ENCODE peak calls at places on chromosomes 3 and 15, in six cellular contexts. One of them, this sample, is unnamed.

GRCh38 chr3:65667963-65668362 is 370.8 kb downstream of the MAGI1 start:
- DNase-seq in CD4-positive, alpha-beta T cell: no peak
- DNase-seq in nephron progenitor cell: no peak
- DNase-seq in GM06990: no peak
- DNase-seq in suprapubic skin: no peak
- DNase-seq in endothelial cell of umbilical vein: no peak
- DNase-seq in this sample: no peak

GRCh38 chr3:12752111-12752510 is 6.9 kb downstream of the TMEM40 start:
- DNase-seq in GM06990: no peak
- DNase-seq in suprapubic skin: no peak
- DNase-seq in CD4-positive, alpha-beta T cell: no peak
- DNase-seq in endothelial cell of umbilical vein: no peak
- DNase-seq in nephron progenitor cell: no peak
- DNase-seq in this sample: no peak

GRCh38 chr15:74840851-74841760 is 1.9 kb downstream of the ULK3 start:
- DNase-seq in CD4-positive, alpha-beta T cell: no peak
- DNase-seq in GM06990: no peak
- DNase-seq in nephron progenitor cell: no peak
- DNase-seq in suprapubic skin: no peak
- DNase-seq in endothelial cell of umbilical vein: no peak
- DNase-seq in this sample: no peak

GRCh38 chr3:171776839-171777607 is 33.3 kb downstream of the PLD1 start:
- DNase-seq in endothelial cell of umbilical vein: peak
- DNase-seq in CD4-positive, alpha-beta T cell: no peak
- DNase-seq in nephron progenitor cell: no peak
- DNase-seq in suprapubic skin: no peak
- DNase-seq in GM06990: no peak
- DNase-seq in this sample: peak

GRCh38 chr3:46979958-46980497 is 562 bp downstream of the NBEAL2 start:
- DNase-seq in suprapubic skin: no peak
- DNase-seq in CD4-positive, alpha-beta T cell: no peak
- DNase-seq in endothelial cell of umbilical vein: no peak
- DNase-seq in nephron progenitor cell: peak
- DNase-seq in GM06990: no peak
- DNase-seq in this sample: no peak

GRCh38 chr3:119884161-119884557 is 102.3 kb downstream of the NR1I2 start:
- DNase-seq in suprapubic skin: no peak
- DNase-seq in CD4-positive, alpha-beta T cell: no peak
- DNase-seq in GM06990: no peak
- DNase-seq in endothelial cell of umbilical vein: no peak
- DNase-seq in nephron progenitor cell: no peak
- DNase-seq in this sample: no peak

GRCh38 chr3:36843065-36844051 is 79.0 kb upstream of the DCLK3 start:
- DNase-seq in endothelial cell of umbilical vein: peak
- DNase-seq in suprapubic skin: no peak
- DNase-seq in GM06990: no peak
- DNase-seq in CD4-positive, alpha-beta T cell: peak
- DNase-seq in nephron progenitor cell: peak
- DNase-seq in this sample: peak

GRCh38 chr3:156605686-156606605 is 51.0 kb upstream of the SSR3 start:
- DNase-seq in GM06990: peak
- DNase-seq in nephron progenitor cell: peak
- DNase-seq in endothelial cell of umbilical vein: peak
- DNase-seq in CD4-positive, alpha-beta T cell: no peak
- DNase-seq in suprapubic skin: no peak
- DNase-seq in this sample: no peak

GRCh38 chr15:70517194-70517590 is 246.2 kb downstream of the UACA start:
- DNase-seq in GM06990: no peak
- DNase-seq in CD4-positive, alpha-beta T cell: no peak
- DNase-seq in endothelial cell of umbilical vein: no peak
- DNase-seq in nephron progenitor cell: no peak
- DNase-seq in suprapubic skin: no peak
- DNase-seq in this sample: no peak

GRCh38 chr3:192916455-192917257 is 1.0 kb downstream of the MB21D2 start:
- DNase-seq in endothelial cell of umbilical vein: peak
- DNase-seq in CD4-positive, alpha-beta T cell: no peak
- DNase-seq in suprapubic skin: peak
- DNase-seq in GM06990: peak
- DNase-seq in nephron progenitor cell: peak
- DNase-seq in this sample: peak

GRCh38 chr15:51776952-51777574 is 25.7 kb downstream of the TMOD2 start:
- DNase-seq in CD4-positive, alpha-beta T cell: peak
- DNase-seq in nephron progenitor cell: peak
- DNase-seq in endothelial cell of umbilical vein: peak
- DNase-seq in GM06990: peak
- DNase-seq in suprapubic skin: no peak
- DNase-seq in this sample: peak

GRCh38 chr3:143171141-143171651 is 51.6 kb downstream of the CHST2 start:
- DNase-seq in GM06990: peak
- DNase-seq in endothelial cell of umbilical vein: peak
- DNase-seq in suprapubic skin: no peak
- DNase-seq in CD4-positive, alpha-beta T cell: no peak
- DNase-seq in nephron progenitor cell: no peak
- DNase-seq in this sample: peak

GRCh38 chr3:196569003-196569516 is 600 bp downstream of the FBXO45 start:
- DNase-seq in GM06990: peak
- DNase-seq in suprapubic skin: no peak
- DNase-seq in nephron progenitor cell: no peak
- DNase-seq in CD4-positive, alpha-beta T cell: peak
- DNase-seq in endothelial cell of umbilical vein: peak
- DNase-seq in this sample: peak

GRCh38 chr3:9770276-9770812 is 597 bp upstream of the CAMK1 start:
- DNase-seq in suprapubic skin: peak
- DNase-seq in nephron progenitor cell: no peak
- DNase-seq in CD4-positive, alpha-beta T cell: no peak
- DNase-seq in GM06990: no peak
- DNase-seq in endothelial cell of umbilical vein: no peak
- DNase-seq in this sample: no peak

GRCh38 chr3:158103131-158103955 is 2.9 kb downstream of the SHOX2 start:
- DNase-seq in endothelial cell of umbilical vein: no peak
- DNase-seq in CD4-positive, alpha-beta T cell: no peak
- DNase-seq in GM06990: peak
- DNase-seq in suprapubic skin: peak
- DNase-seq in nephron progenitor cell: peak
- DNase-seq in this sample: no peak

GRCh38 chr15:70200511-70200991 is 102.8 kb upstream of the TLE3 start:
- DNase-seq in endothelial cell of umbilical vein: no peak
- DNase-seq in GM06990: no peak
- DNase-seq in CD4-positive, alpha-beta T cell: no peak
- DNase-seq in nephron progenitor cell: no peak
- DNase-seq in suprapubic skin: no peak
- DNase-seq in this sample: no peak

GRCh38 chr15:77126516-77126915 is 55.6 kb upstream of the TSPAN3 start:
- DNase-seq in CD4-positive, alpha-beta T cell: no peak
- DNase-seq in suprapubic skin: no peak
- DNase-seq in endothelial cell of umbilical vein: no peak
- DNase-seq in GM06990: no peak
- DNase-seq in nephron progenitor cell: no peak
- DNase-seq in this sample: no peak

GRCh38 chr3:172040976-172041963 is 1.9 kb downstream of the FNDC3B start:
- DNase-seq in nephron progenitor cell: peak
- DNase-seq in GM06990: no peak
- DNase-seq in endothelial cell of umbilical vein: no peak
- DNase-seq in suprapubic skin: no peak
- DNase-seq in CD4-positive, alpha-beta T cell: no peak
- DNase-seq in this sample: no peak

DNA sequence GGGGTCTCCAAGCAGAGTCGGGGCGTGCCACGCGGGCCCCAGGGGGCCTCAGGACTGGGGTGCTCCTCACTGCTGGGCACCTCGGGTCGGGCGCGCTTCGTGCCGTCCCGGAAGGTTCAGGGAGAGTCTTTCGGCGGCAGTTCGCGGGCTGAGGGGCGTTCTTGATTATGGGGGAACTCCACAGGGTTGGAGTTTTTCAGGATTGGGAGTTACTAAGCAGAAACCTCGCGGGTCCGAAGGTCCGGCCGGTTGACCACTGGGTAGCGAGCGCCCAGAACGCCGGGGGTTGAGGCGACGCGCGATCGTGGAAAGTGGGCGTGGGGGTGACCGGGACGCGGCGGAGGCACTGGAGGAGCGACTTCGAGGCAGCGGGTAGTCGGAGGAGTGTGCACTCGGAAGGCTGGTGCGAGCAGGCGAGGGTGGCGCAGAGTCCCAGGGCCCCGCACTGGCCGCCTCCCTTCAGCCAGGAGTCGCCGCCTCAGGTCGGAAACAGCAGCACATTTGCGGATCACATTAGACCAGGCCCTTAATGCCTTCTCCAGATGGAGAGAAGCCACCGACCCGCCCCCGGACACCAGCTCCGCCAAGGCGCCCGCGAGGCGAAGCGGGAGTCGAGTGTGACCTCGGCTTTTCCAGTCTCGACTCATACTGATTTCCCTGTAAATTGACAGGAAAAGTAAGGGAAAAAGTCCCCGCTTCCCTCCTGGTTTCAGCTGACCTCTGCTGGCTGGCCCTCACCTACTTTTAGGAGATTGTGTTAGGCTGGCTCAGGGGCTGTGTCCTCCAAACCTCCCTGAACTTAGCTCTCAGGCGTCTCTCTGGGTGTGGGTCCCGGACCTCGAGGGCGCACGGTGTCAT is 685 bp downstream of the ADAMTSL3 start:
- DNase-seq in nephron progenitor cell: peak
- DNase-seq in CD4-positive, alpha-beta T cell: no peak
- DNase-seq in suprapubic skin: no peak
- DNase-seq in GM06990: no peak
- DNase-seq in endothelial cell of umbilical vein: no peak
- DNase-seq in this sample: no peak
- TF ChIP-seq CTCF in nephron progenitor cell: no peak
- TF ChIP-seq CTCF in CD4-positive, alpha-beta T cell: no peak
- TF ChIP-seq CTCF in suprapubic skin: no peak
- TF ChIP-seq CTCF in GM06990: no peak
- TF ChIP-seq CTCF in endothelial cell of umbilical vein: no peak
- TF ChIP-seq CTCF in this sample: no peak

DNA sequence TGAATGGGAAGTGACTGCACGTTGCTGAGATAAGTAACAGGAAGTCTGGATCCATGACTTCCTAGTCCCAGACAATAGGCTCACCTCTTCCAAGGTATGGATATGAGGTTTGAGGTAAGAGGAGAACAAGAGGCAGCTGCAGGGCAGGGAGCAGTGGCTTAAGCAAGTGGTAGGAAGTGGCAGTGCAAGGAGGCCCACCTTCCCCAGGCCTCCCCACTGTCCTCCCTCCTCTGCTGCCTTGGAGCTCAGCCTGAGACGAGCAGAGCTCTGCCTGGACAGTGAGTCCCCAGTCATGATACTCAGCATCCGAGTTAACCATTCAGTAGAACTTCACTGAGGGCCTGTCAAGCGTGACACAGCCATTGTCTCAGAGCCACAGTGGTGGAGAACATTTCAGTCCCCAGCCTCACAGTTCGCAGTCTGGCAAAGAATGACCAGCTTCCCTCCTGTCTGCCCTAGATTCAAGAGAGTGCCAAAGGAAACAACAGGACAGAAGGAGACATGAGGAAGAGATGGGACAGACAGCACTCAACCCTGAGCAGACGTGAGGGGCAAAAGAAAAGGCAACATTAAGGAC is 41.4 kb upstream of the BOC start:
- DNase-seq in CD4-positive, alpha-beta T cell: no peak
- DNase-seq in GM06990: no peak
- DNase-seq in endothelial cell of umbilical vein: no peak
- DNase-seq in suprapubic skin: no peak
- DNase-seq in nephron progenitor cell: no peak
- DNase-seq in this sample: no peak
- TF ChIP-seq CTCF in CD4-positive, alpha-beta T cell: no peak
- TF ChIP-seq CTCF in GM06990: no peak
- TF ChIP-seq CTCF in endothelial cell of umbilical vein: no peak
- TF ChIP-seq CTCF in suprapubic skin: no peak
- TF ChIP-seq CTCF in nephron progenitor cell: no peak
- TF ChIP-seq CTCF in this sample: no peak

DNA sequence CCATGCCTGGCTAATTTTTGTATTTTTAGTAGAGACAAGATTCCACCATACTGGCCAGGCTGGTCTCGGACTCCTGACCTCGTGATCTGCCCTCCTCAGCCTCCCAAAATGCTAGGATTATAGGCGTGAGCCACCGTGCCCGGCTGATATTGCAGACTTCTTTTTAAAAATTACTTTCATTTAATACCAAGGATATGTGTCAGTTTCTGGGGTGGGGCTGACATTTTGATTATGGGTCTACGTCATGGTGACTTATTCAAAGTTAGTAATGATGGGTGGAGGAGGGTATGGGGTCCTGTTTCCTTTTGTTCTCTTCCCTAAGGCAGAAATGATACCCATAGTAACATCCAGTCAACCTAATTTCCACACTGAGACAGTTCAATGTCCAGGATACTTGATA is 34.7 kb downstream of the GBE1 start:
- DNase-seq in endothelial cell of umbilical vein: peak
- DNase-seq in nephron progenitor cell: no peak
- DNase-seq in CD4-positive, alpha-beta T cell: no peak
- DNase-seq in GM06990: no peak
- DNase-seq in suprapubic skin: no peak
- DNase-seq in this sample: no peak
- TF ChIP-seq CTCF in endothelial cell of umbilical vein: no peak
- TF ChIP-seq CTCF in nephron progenitor cell: no peak
- TF ChIP-seq CTCF in CD4-positive, alpha-beta T cell: no peak
- TF ChIP-seq CTCF in GM06990: no peak
- TF ChIP-seq CTCF in suprapubic skin: no peak
- TF ChIP-seq CTCF in this sample: no peak

GRCh38 chr3:56917740-56918568 is 116.2 kb upstream of the ARHGEF3 start:
- DNase-seq in CD4-positive, alpha-beta T cell: no peak
- DNase-seq in nephron progenitor cell: no peak
- DNase-seq in GM06990: peak
- DNase-seq in endothelial cell of umbilical vein: peak
- DNase-seq in suprapubic skin: no peak
- DNase-seq in this sample: peak

GRCh38 chr3:56916697-56917336 is 115.1 kb upstream of the ARHGEF3 start:
- DNase-seq in nephron progenitor cell: no peak
- DNase-seq in endothelial cell of umbilical vein: no peak
- DNase-seq in GM06990: peak
- DNase-seq in suprapubic skin: no peak
- DNase-seq in CD4-positive, alpha-beta T cell: no peak
- DNase-seq in this sample: peak

GRCh38 chr3:56919797-56920195 is 118.0 kb upstream of the ARHGEF3 start:
- DNase-seq in CD4-positive, alpha-beta T cell: no peak
- DNase-seq in nephron progenitor cell: no peak
- DNase-seq in GM06990: no peak
- DNase-seq in endothelial cell of umbilical vein: no peak
- DNase-seq in suprapubic skin: no peak
- DNase-seq in this sample: no peak

GRCh38 chr3:56917337-56917697 is 115.6 kb upstream of the ARHGEF3 start:
- DNase-seq in suprapubic skin: no peak
- DNase-seq in GM06990: no peak
- DNase-seq in CD4-positive, alpha-beta T cell: no peak
- DNase-seq in nephron progenitor cell: no peak
- DNase-seq in endothelial cell of umbilical vein: no peak
- DNase-seq in this sample: no peak

DNA sequence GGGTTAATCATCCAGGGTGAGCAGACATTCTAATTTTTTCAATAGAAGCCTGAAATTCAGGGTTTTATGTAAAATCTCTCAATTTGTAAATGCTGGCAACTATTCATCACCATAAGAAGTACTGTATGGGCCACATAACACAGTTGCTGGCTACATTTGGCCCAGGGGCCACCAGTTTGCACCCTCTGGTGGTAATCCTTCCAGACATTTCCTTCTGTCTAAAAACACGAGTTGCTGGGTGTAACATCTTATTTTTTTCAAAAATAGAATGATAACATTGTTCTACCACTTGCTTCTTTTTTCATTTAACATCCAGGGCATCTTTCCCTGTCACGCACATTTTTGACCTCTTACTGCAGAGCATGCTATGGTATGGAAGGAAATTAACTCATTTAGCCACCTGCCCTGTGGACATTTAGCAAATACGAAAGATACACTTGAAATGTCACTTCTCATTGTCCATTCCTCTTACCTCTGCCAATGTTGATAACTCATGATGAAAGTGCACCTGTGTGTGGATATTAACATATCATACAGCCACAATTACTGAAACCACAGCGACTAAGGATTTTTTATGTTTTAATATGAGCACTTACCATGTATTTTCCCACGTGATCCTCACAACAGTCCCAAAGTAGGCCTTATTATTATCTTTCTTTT is 117.5 kb upstream of the ARHGEF3 start:
- DNase-seq in endothelial cell of umbilical vein: no peak
- DNase-seq in GM06990: peak
- DNase-seq in nephron progenitor cell: no peak
- DNase-seq in CD4-positive, alpha-beta T cell: no peak
- DNase-seq in suprapubic skin: no peak
- DNase-seq in this sample: no peak
- TF ChIP-seq CTCF in endothelial cell of umbilical vein: no peak
- TF ChIP-seq CTCF in GM06990: peak
- TF ChIP-seq CTCF in nephron progenitor cell: no peak
- TF ChIP-seq CTCF in CD4-positive, alpha-beta T cell: no peak
- TF ChIP-seq CTCF in suprapubic skin: no peak
- TF ChIP-seq CTCF in this sample: no peak